ENCODE peak calls at places on chromosomes 2 and 18, in ten cellular contexts. A is A673, D is chondrocyte, K is heart left ventricle, I is epithelial cell of esophagus, S is BJ, B is cardiac fibroblast, Y is endothelial cell, O is mammary epithelial cell, M is AG09309. U is an unnamed sample.

GRCh38 chr2:12932192-12932591 is 215.5 kb downstream of the TRIB2 start:
- DNase-seq in O (no peak), I (no peak), B (no peak), K (no peak), Y (no peak), S (no peak), D (no peak), M (no peak), A (no peak), U (no peak)

GRCh38 chr18:31209041-31209440 is 46.4 kb upstream of the DSC1 start:
- DNase-seq in A (no peak), B (no peak), K (no peak), O (peak; percentile 42), M (no peak), Y (no peak), S (no peak), I (no peak), D (no peak), U (no peak)

GRCh38 chr2:19038096-19039015 is 320.1 kb downstream of the OSR1 start:
- DNase-seq in S (peak; percentile 26), A (no peak), D (no peak), B (peak; percentile 90), K (no peak), I (peak; percentile 85), O (peak; percentile 78), M (no peak), Y (no peak), U (peak; percentile 73)

GRCh38 chr18:29749699-29750098 is 1292.8 kb downstream of the DSC3 start:
- DNase-seq in S (peak; percentile 41), A (no peak), O (peak; percentile 60), B (peak; percentile 52), K (no peak), Y (no peak), I (peak; percentile 69), D (no peak), M (peak; percentile 54), U (peak; percentile 76)

GRCh38 chr2:239305771-239306170 is 95.0 kb downstream of the HDAC4 start:
- DNase-seq in O (no peak), I (no peak), S (no peak), B (no peak), M (no peak), A (no peak), Y (no peak), D (peak; percentile 44), K (no peak), U (no peak)

GRCh38 chr2:8249191-8249590 is 432.7 kb upstream of the ID2 start:
- DNase-seq in A (no peak), I (no peak), B (no peak), D (no peak), S (no peak), K (peak; percentile 49), M (no peak), Y (no peak), O (no peak), U (no peak)

GRCh38 chr18:79765491-79766245 is 32.1 kb upstream of the KCNG2 start:
- DNase-seq in O (no peak), Y (no peak), S (peak; percentile 3), A (no peak), I (no peak), K (peak; percentile 11), M (peak; percentile 33), B (peak; percentile 56), D (no peak), U (peak; percentile 10)

GRCh38 chr2:156573710-156574109 is 137.5 kb downstream of the GPD2 start:
- DNase-seq in A (no peak), S (no peak), Y (no peak), O (no peak), K (no peak), M (no peak), I (no peak), B (no peak), D (no peak), U (no peak)

GRCh38 chr2:218360453-218360852 is 3.8 kb downstream of the CATIP start:
- DNase-seq in M (no peak), O (no peak), A (no peak), I (no peak), D (no peak), S (no peak), K (no peak), Y (no peak), B (no peak), U (no peak)

GRCh38 chr18:6627621-6628020 is 101.9 kb upstream of the ARHGAP28 start:
- DNase-seq in I (no peak), Y (no peak), S (no peak), B (peak; percentile 66), M (no peak), K (no peak), D (no peak), A (no peak), O (no peak), U (no peak)

GRCh38 chr18:6626457-6626856 is 103.1 kb upstream of the ARHGAP28 start:
- DNase-seq in M (no peak), B (no peak), K (no peak), I (no peak), Y (no peak), A (no peak), D (no peak), S (no peak), O (no peak), U (no peak)

GRCh38 chr18:6633370-6633769 is 96.1 kb upstream of the ARHGAP28 start:
- DNase-seq in A (no peak), O (no peak), K (no peak), M (no peak), D (no peak), B (no peak), I (no peak), Y (no peak), S (no peak), U (no peak)

GRCh38 chr18:6628189-6628588 is 101.3 kb upstream of the ARHGAP28 start:
- DNase-seq in D (no peak), O (no peak), I (no peak), A (no peak), Y (no peak), S (no peak), B (no peak), M (no peak), K (no peak), U (no peak)

GRCh38 chr18:6629635-6630140 is 99.8 kb upstream of the ARHGAP28 start:
- DNase-seq in I (peak; percentile 22), S (no peak), D (no peak), A (no peak), M (peak; percentile 20), B (peak; percentile 86), O (peak; percentile 73), Y (no peak), K (no peak), U (peak; percentile 54)
- TF ChIP-seq CTCF in I (no peak), S (no peak), D (no peak), A (no peak), M (no peak), B (no peak), O (no peak), Y (no peak), K (no peak), U (no peak)

DNA sequence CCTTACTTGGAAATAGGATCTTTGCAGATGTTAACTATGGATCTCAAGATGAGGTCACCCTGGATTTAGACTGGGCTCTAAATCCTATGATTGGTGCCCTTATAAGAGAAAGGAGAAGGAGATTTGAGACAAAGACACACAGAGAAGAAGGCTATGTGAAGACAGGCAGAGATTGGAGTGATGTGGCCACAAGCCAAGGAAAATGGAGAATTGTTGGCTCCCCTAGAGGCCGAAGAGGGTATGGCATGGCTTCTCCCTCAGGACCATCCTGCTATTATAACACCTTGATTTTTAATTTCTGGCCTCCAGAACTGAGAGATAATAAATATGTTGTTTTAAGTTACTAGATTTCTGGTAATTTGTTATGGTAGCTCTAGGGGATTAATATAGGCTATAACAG is 7.6 kb downstream of the CYBRD1 start:
- DNase-seq in D (no peak), S (no peak), Y (no peak), I (no peak), M (no peak), B (peak; percentile 35), A (peak; percentile 37), O (no peak), K (no peak), U (no peak)
- TF ChIP-seq CTCF in D (peak; percentile 75), S (peak; percentile 58), Y (peak; percentile 81), I (peak; percentile 51), M (peak; percentile 52), B (peak; percentile 78), A (peak; percentile 59), O (peak; percentile 51), K (no peak), U (peak; percentile 79)

GRCh38 chr2:173630425-173631122 is 275.9 kb downstream of the CDCA7 start:
- DNase-seq in S (no peak), A (no peak), O (no peak), B (no peak), Y (no peak), D (no peak), M (no peak), K (no peak), I (no peak), U (no peak)
- TF ChIP-seq CTCF in S (no peak), A (no peak), O (no peak), B (no peak), Y (no peak), D (no peak), M (no peak), K (no peak), I (no peak), U (no peak)

GRCh38 chr2:2902551-2903216 is 474.9 kb downstream of the EIPR1 start:
- DNase-seq in I (no peak), A (no peak), O (no peak), K (no peak), S (no peak), Y (no peak), M (no peak), B (no peak), D (no peak), U (no peak)
- TF ChIP-seq CTCF in I (no peak), A (no peak), O (no peak), K (no peak), S (no peak), Y (no peak), M (no peak), B (no peak), D (no peak), U (no peak)

DNA sequence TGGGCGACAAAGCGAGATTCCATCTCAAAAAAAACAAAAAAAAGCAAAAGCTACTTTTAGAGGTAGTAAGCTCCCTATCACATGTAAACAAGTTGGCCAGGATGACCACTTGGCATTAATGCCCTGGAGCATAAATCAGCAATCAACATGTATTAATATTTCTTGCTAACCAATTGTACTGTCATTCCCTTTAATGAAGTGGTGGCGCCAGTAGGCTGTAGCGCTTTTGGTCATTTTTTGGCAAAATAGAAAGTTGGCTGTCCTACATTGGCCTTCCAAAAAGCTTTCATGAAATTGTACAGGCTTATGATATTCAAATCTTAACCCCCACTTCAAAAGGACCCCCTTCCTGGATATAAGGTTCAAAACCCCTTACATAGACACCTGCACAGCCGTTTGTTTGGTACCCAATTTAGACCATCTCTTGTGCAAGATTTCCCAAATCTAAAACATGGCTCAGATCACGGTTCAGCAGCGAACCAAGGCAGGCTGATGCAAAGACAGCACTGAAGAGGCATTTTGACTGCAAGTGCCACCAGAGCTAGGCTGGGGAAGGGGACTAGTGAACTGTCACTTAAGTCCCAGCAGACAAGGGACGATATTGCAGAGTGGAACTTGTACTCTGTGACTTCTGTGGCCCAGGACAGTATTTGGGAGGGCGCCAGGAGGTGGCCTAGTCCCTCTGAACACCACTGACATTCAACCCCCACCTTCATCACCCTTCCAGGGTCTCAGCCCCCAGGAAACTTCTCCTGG is 31.9 kb downstream of the SMAD7 start:
- DNase-seq in Y (no peak), B (no peak), D (peak; percentile 47), S (no peak), K (no peak), I (no peak), M (no peak), A (no peak), O (no peak), U (no peak)
- TF ChIP-seq CTCF in Y (no peak), B (no peak), D (peak; percentile 14), S (no peak), K (no peak), I (no peak), M (no peak), A (no peak), O (no peak), U (peak; percentile 27)